ENCODE peak calls at places on chromosomes 11 and 22, in nine cellular contexts. One of them, this sample, is unnamed.

GRCh38 chr22:41992496-41992895 is 6.1 kb upstream of the WBP2NL start:
- DNase-seq in right lobe of liver: no peak
- DNase-seq in gastrocnemius medialis: no peak
- DNase-seq in adrenal gland: peak
- DNase-seq in GM12892: no peak
- DNase-seq in tibial nerve: no peak
- DNase-seq in uterus: no peak
- DNase-seq in GM12891: no peak
- DNase-seq in endothelial cell of umbilical vein: no peak
- DNase-seq in this sample: no peak

GRCh38 chr22:44369241-44369652 is 56.5 kb upstream of the SHISAL1 start:
- DNase-seq in right lobe of liver: peak
- DNase-seq in gastrocnemius medialis: no peak
- DNase-seq in adrenal gland: peak
- DNase-seq in GM12892: no peak
- DNase-seq in tibial nerve: no peak
- DNase-seq in uterus: no peak
- DNase-seq in GM12891: no peak
- DNase-seq in endothelial cell of umbilical vein: no peak
- DNase-seq in this sample: peak

GRCh38 chr11:97751405-97751804 is 1269.3 kb upstream of the CNTN5 start:
- DNase-seq in right lobe of liver: no peak
- DNase-seq in gastrocnemius medialis: no peak
- DNase-seq in adrenal gland: no peak
- DNase-seq in GM12892: no peak
- DNase-seq in tibial nerve: no peak
- DNase-seq in uterus: no peak
- DNase-seq in GM12891: no peak
- DNase-seq in endothelial cell of umbilical vein: no peak
- DNase-seq in this sample: no peak

GRCh38 chr22:33427461-33427860 is 369.3 kb upstream of the SYN3 start:
- DNase-seq in right lobe of liver: no peak
- DNase-seq in gastrocnemius medialis: no peak
- DNase-seq in adrenal gland: no peak
- DNase-seq in GM12892: no peak
- DNase-seq in tibial nerve: no peak
- DNase-seq in uterus: no peak
- DNase-seq in GM12891: no peak
- DNase-seq in endothelial cell of umbilical vein: no peak
- DNase-seq in this sample: no peak

GRCh38 chr11:121807051-121807450 is 309.0 kb downstream of the BLID start:
- DNase-seq in right lobe of liver: no peak
- DNase-seq in gastrocnemius medialis: no peak
- DNase-seq in adrenal gland: no peak
- DNase-seq in GM12892: no peak
- DNase-seq in tibial nerve: no peak
- DNase-seq in uterus: no peak
- DNase-seq in GM12891: no peak
- DNase-seq in endothelial cell of umbilical vein: no peak
- DNase-seq in this sample: no peak

GRCh38 chr11:85182437-85183109 is 444.6 kb downstream of the DLG2 start:
- DNase-seq in right lobe of liver: no peak
- DNase-seq in gastrocnemius medialis: no peak
- DNase-seq in adrenal gland: peak
- DNase-seq in GM12892: no peak
- DNase-seq in tibial nerve: no peak
- DNase-seq in uterus: no peak
- DNase-seq in GM12891: peak
- DNase-seq in endothelial cell of umbilical vein: no peak
- DNase-seq in this sample: peak

GRCh38 chr11:115408036-115408911 is 95.9 kb downstream of the CADM1 start:
- DNase-seq in right lobe of liver: no peak
- DNase-seq in gastrocnemius medialis: no peak
- DNase-seq in adrenal gland: peak
- DNase-seq in GM12892: no peak
- DNase-seq in tibial nerve: no peak
- DNase-seq in uterus: peak
- DNase-seq in GM12891: no peak
- DNase-seq in endothelial cell of umbilical vein: no peak
- DNase-seq in this sample: no peak

GRCh38 chr22:40320687-40321086 is 25.6 kb upstream of the ADSL start:
- DNase-seq in right lobe of liver: no peak
- DNase-seq in gastrocnemius medialis: no peak
- DNase-seq in adrenal gland: no peak
- DNase-seq in GM12892: no peak
- DNase-seq in tibial nerve: no peak
- DNase-seq in uterus: no peak
- DNase-seq in GM12891: no peak
- DNase-seq in endothelial cell of umbilical vein: no peak
- DNase-seq in this sample: no peak

GRCh38 chr11:17564687-17565042 is 17.6 kb downstream of the OTOG start:
- DNase-seq in right lobe of liver: no peak
- DNase-seq in gastrocnemius medialis: no peak
- DNase-seq in adrenal gland: no peak
- DNase-seq in GM12892: no peak
- DNase-seq in tibial nerve: no peak
- DNase-seq in uterus: no peak
- DNase-seq in GM12891: no peak
- DNase-seq in endothelial cell of umbilical vein: no peak
- DNase-seq in this sample: no peak

GRCh38 chr11:33542921-33543320 is 157.7 kb downstream of the C11orf91 start:
- DNase-seq in right lobe of liver: no peak
- DNase-seq in gastrocnemius medialis: peak
- DNase-seq in adrenal gland: peak
- DNase-seq in GM12892: peak
- DNase-seq in tibial nerve: peak
- DNase-seq in uterus: peak
- DNase-seq in GM12891: peak
- DNase-seq in endothelial cell of umbilical vein: peak
- DNase-seq in this sample: peak

GRCh38 chr22:21865041-21865440 is 2.4 kb downstream of the MAPK1 start:
- DNase-seq in right lobe of liver: no peak
- DNase-seq in gastrocnemius medialis: no peak
- DNase-seq in adrenal gland: peak
- DNase-seq in GM12892: no peak
- DNase-seq in tibial nerve: no peak
- DNase-seq in uterus: peak
- DNase-seq in GM12891: no peak
- DNase-seq in endothelial cell of umbilical vein: peak
- DNase-seq in this sample: no peak

GRCh38 chr22:32042924-32043323 is at the start of gene SLC5A1:
- DNase-seq in right lobe of liver: peak
- DNase-seq in gastrocnemius medialis: no peak
- DNase-seq in adrenal gland: no peak
- DNase-seq in GM12892: no peak
- DNase-seq in tibial nerve: no peak
- DNase-seq in uterus: no peak
- DNase-seq in GM12891: no peak
- DNase-seq in endothelial cell of umbilical vein: no peak
- DNase-seq in this sample: no peak

GRCh38 chr11:131704682-131705081 is 334.3 kb downstream of the NTM start:
- DNase-seq in right lobe of liver: no peak
- DNase-seq in gastrocnemius medialis: no peak
- DNase-seq in adrenal gland: no peak
- DNase-seq in GM12892: no peak
- DNase-seq in tibial nerve: no peak
- DNase-seq in uterus: no peak
- DNase-seq in GM12891: no peak
- DNase-seq in endothelial cell of umbilical vein: no peak
- DNase-seq in this sample: no peak

GRCh38 chr22:46738642-46738960 is 549 bp upstream of the CERK start:
- DNase-seq in right lobe of liver: no peak
- DNase-seq in gastrocnemius medialis: no peak
- DNase-seq in adrenal gland: no peak
- DNase-seq in GM12892: no peak
- DNase-seq in tibial nerve: no peak
- DNase-seq in uterus: no peak
- DNase-seq in GM12891: no peak
- DNase-seq in endothelial cell of umbilical vein: no peak
- DNase-seq in this sample: peak

GRCh38 chr22:46737105-46737975 is 712 bp downstream of the CERK start:
- DNase-seq in right lobe of liver: peak
- DNase-seq in gastrocnemius medialis: peak
- DNase-seq in adrenal gland: no peak
- DNase-seq in GM12892: peak
- DNase-seq in tibial nerve: no peak
- DNase-seq in uterus: no peak
- DNase-seq in GM12891: peak
- DNase-seq in endothelial cell of umbilical vein: peak
- DNase-seq in this sample: peak

GRCh38 chr22:46736705-46737104 is 1.3 kb downstream of the CERK start:
- DNase-seq in right lobe of liver: no peak
- DNase-seq in gastrocnemius medialis: no peak
- DNase-seq in adrenal gland: no peak
- DNase-seq in GM12892: no peak
- DNase-seq in tibial nerve: no peak
- DNase-seq in uterus: no peak
- DNase-seq in GM12891: no peak
- DNase-seq in endothelial cell of umbilical vein: no peak
- DNase-seq in this sample: no peak

GRCh38 chr22:46738961-46739870 is 1.2 kb upstream of the CERK start:
- DNase-seq in right lobe of liver: no peak
- DNase-seq in gastrocnemius medialis: peak
- DNase-seq in adrenal gland: peak
- DNase-seq in GM12892: no peak
- DNase-seq in tibial nerve: no peak
- DNase-seq in uterus: no peak
- DNase-seq in GM12891: peak
- DNase-seq in endothelial cell of umbilical vein: peak
- DNase-seq in this sample: no peak

GRCh38 chr22:46737976-46738641 is at the start of gene CERK:
- DNase-seq in right lobe of liver: peak
- DNase-seq in gastrocnemius medialis: peak
- DNase-seq in adrenal gland: peak
- DNase-seq in GM12892: peak
- DNase-seq in tibial nerve: peak
- DNase-seq in uterus: peak
- DNase-seq in GM12891: peak
- DNase-seq in endothelial cell of umbilical vein: peak
- DNase-seq in this sample: peak
- TF ChIP-seq POLR2A in right lobe of liver: peak
- TF ChIP-seq POLR2A in gastrocnemius medialis: peak
- TF ChIP-seq POLR2A in adrenal gland: peak
- TF ChIP-seq POLR2A in GM12892: no peak
- TF ChIP-seq POLR2A in tibial nerve: no peak
- TF ChIP-seq POLR2A in uterus: peak
- TF ChIP-seq POLR2A in GM12891: no peak
- TF ChIP-seq POLR2A in endothelial cell of umbilical vein: peak
- TF ChIP-seq POLR2A in this sample: no peak

GRCh38 chr11:117200813-117201515 is 1.8 kb downstream of the TAGLN start:
- DNase-seq in right lobe of liver: peak
- DNase-seq in gastrocnemius medialis: no peak
- DNase-seq in adrenal gland: no peak
- DNase-seq in GM12892: no peak
- DNase-seq in tibial nerve: no peak
- DNase-seq in uterus: peak
- DNase-seq in GM12891: no peak
- DNase-seq in endothelial cell of umbilical vein: no peak
- DNase-seq in this sample: no peak
- TF ChIP-seq POLR2A in right lobe of liver: no peak
- TF ChIP-seq POLR2A in gastrocnemius medialis: no peak
- TF ChIP-seq POLR2A in adrenal gland: no peak
- TF ChIP-seq POLR2A in GM12892: no peak
- TF ChIP-seq POLR2A in tibial nerve: no peak
- TF ChIP-seq POLR2A in uterus: no peak
- TF ChIP-seq POLR2A in GM12891: no peak
- TF ChIP-seq POLR2A in endothelial cell of umbilical vein: no peak
- TF ChIP-seq POLR2A in this sample: no peak

DNA sequence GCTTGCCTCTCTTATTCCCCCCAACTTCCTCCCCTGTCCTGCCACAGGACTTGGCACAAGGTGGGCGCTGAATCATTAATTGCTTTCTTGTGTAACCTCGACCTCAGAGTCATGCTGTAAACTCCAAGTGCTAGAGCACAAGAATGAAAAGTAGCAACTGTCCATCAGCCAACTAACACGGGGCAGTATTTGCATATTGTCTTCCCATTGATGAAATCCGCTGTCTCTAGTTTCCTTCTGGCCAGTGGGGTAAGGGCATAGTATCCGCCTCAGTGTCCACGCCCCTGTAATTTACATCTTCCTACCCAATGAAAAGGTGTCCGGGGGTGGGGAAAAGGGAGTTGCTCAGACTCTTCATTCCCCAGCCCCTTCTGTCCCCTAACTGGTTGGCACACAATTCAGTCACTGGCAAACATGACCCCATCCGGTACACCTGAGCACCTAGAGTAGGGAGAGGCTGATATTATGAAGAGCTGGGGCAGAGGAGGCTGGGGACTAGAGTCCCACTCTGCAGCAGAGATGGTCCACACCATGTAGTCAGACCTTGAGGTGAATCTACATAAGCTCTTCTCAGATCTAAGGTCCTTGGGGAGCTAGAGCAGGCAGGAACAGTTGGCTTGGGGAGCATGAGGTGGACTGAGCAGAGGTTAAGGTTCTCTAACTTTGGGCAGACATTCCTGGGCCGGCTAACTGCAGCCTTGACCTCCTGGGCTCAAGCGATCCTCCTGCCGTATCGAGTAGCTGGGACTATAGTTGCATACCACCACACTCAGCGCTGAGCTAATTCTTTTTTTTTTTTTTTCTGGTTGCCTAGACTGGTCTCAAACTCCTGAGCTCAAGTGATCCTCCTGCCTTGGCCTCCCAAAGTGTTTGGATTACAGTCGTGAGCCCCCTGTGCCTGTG is 6.8 kb upstream of the GGA1 start:
- DNase-seq in right lobe of liver: no peak
- DNase-seq in gastrocnemius medialis: no peak
- DNase-seq in adrenal gland: peak
- DNase-seq in GM12892: no peak
- DNase-seq in tibial nerve: no peak
- DNase-seq in uterus: no peak
- DNase-seq in GM12891: no peak
- DNase-seq in endothelial cell of umbilical vein: peak
- DNase-seq in this sample: no peak
- TF ChIP-seq POLR2A in right lobe of liver: no peak
- TF ChIP-seq POLR2A in gastrocnemius medialis: no peak
- TF ChIP-seq POLR2A in adrenal gland: no peak
- TF ChIP-seq POLR2A in GM12892: no peak
- TF ChIP-seq POLR2A in tibial nerve: no peak
- TF ChIP-seq POLR2A in uterus: no peak
- TF ChIP-seq POLR2A in GM12891: no peak
- TF ChIP-seq POLR2A in endothelial cell of umbilical vein: no peak
- TF ChIP-seq POLR2A in this sample: peak

DNA sequence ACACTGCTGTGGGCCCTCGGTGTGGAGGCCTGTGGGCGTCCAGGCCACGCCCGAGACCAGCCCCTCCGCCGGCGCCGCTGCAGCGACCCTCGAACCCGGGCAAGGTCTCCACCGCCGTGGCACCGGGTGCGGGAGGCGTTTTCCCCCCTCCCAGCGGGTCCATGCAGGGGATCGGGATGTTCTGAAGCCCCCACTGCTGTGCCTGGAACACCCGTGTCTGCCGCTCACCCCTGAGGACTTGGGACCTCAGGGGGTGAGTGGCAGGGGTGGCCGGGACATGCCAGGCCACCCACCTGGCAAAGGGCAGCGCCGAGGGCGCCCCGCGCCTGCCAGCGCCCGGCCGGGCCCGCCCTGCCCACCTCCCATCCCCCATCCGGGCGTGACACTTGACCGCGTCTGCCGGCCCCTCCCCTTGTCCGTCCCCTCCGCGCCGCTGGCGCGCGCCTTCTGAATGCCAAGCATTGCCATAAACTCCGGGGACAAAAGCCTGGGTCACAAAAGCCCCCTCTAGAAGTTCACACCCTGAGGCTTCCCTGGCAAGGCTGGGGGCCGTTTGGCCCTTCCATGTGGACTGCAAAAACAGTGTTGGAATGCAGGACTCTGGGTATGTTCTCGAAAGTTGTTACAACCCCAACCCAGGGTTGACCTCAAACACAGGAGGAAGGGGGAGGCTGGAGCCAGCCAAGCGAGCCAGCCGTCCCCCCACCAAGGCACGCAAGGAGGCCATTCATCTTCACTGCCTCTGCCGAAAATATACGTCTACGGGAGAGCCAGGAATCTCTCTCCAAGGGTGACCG is 819 bp upstream of the KCNQ1OT1 start:
- DNase-seq in right lobe of liver: peak
- DNase-seq in gastrocnemius medialis: peak
- DNase-seq in adrenal gland: peak
- DNase-seq in GM12892: no peak
- DNase-seq in tibial nerve: peak
- DNase-seq in uterus: peak
- DNase-seq in GM12891: no peak
- DNase-seq in endothelial cell of umbilical vein: peak
- DNase-seq in this sample: peak
- TF ChIP-seq POLR2A in right lobe of liver: no peak
- TF ChIP-seq POLR2A in gastrocnemius medialis: peak
- TF ChIP-seq POLR2A in adrenal gland: no peak
- TF ChIP-seq POLR2A in GM12892: no peak
- TF ChIP-seq POLR2A in tibial nerve: peak
- TF ChIP-seq POLR2A in uterus: no peak
- TF ChIP-seq POLR2A in GM12891: no peak
- TF ChIP-seq POLR2A in endothelial cell of umbilical vein: no peak
- TF ChIP-seq POLR2A in this sample: no peak

This sample was measured in K562.